ENCODE peak calls at places on chromosomes 5 and 9, in five cellular contexts. L is sigmoid colon, R is tibial nerve, X is OCI-LY7, M is psoas muscle. S is an unnamed sample. For H3K9me3, the result is how much of the 10 kb centered on the place peaks cover.

GRCh38 chr5:143037071-143037470 is 266.9 kb downstream of the ARHGAP26 start:
- DNase-seq in M (no peak), R (no peak), L (no peak), X (no peak), S (no peak)

GRCh38 chr9:90070056-90070455 is 465.2 kb downstream of the GADD45G start:
- DNase-seq in X (no peak), M (no peak), R (no peak), L (no peak), S (no peak)

GRCh38 chr9:93501406-93501805 is 48.0 kb upstream of the FAM120AOS start:
- DNase-seq in X (peak), R (no peak), L (no peak), M (no peak), S (no peak)

GRCh38 chr5:179542170-179542569 is 8.2 kb upstream of the RUFY1 start:
- DNase-seq in L (no peak), R (no peak), M (no peak), X (no peak), S (no peak)

GRCh38 chr5:113378960-113379541 is 55.7 kb downstream of the TSSK1B start:
- DNase-seq in L (no peak), R (no peak), M (peak), X (peak), S (no peak)

GRCh38 chr9:98134702-98135557 is 15.9 kb upstream of the TRIM14 start:
- DNase-seq in X (no peak), M (no peak), L (peak), R (no peak), S (no peak)

GRCh38 chr9:34377402-34377741 is 674 bp upstream of the MYORG start:
- DNase-seq in R (no peak), X (no peak), M (peak), L (no peak), S (peak)

GRCh38 chr5:41793156-41793770 is 77.0 kb downstream of the OXCT1 start:
- DNase-seq in M (no peak), L (no peak), X (no peak), R (no peak), S (no peak)

GRCh38 chr5:138461343-138462125 is 3.7 kb upstream of the EGR1 start:
- DNase-seq in L (no peak), M (no peak), X (no peak), R (no peak), S (no peak)

GRCh38 chr9:117354252-117354847 is 60.5 kb downstream of the ASTN2 start:
- DNase-seq in M (no peak), X (no peak), L (no peak), R (no peak), S (no peak)

GRCh38 chr5:18113724-18114123 is 479.5 kb downstream of the TAF11L14 start:
- DNase-seq in X (no peak), L (no peak), R (no peak), M (no peak), S (no peak)

GRCh38 chr9:130895481-130896232 is 955 bp downstream of the QRFP start:
- DNase-seq in M (no peak), L (no peak), R (no peak), X (no peak), S (no peak)

GRCh38 chr5:133314086-133314485 is 262.3 kb downstream of the HSPA4 start:
- DNase-seq in L (no peak), X (no peak), M (no peak), R (no peak), S (no peak)

GRCh38 chr5:133319905-133320520 is 268.2 kb downstream of the HSPA4 start:
- DNase-seq in L (no peak), X (peak), R (no peak), M (no peak), S (no peak)

GRCh38 chr5:133317558-133317957 is 265.7 kb downstream of the HSPA4 start:
- DNase-seq in M (no peak), R (no peak), L (no peak), X (peak), S (no peak)

GRCh38 chr5:133319244-133319643 is 267.4 kb downstream of the HSPA4 start:
- DNase-seq in X (no peak), M (no peak), R (no peak), L (no peak), S (no peak)

GRCh38 chr5:133316346-133317343 is 264.8 kb downstream of the HSPA4 start:
- DNase-seq in L (no peak), X (peak), M (no peak), R (no peak), S (no peak)
- TF ChIP-seq CTCF in L (no peak), X (peak), M (no peak), R (no peak), S (no peak)

DNA sequence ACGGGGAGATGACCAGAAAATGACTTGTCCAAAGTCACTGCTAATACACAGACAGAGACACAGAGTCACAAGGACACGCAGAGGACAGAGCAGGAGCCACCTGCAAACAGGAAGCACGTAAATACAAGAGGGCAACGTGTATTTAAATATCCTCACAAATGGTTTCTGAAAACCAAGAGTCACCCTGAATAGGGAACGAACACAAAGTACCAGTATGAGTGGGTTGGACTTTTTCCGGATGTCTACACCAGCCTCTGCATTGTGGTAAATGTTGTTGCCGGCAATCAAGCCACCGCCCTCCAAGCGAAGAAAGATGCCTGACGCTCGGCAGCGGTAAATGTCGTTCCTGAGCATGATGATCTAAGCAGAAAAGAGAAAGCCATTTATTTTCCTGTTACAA is 44.5 kb downstream of the FBXO10 start:
- DNase-seq in X (peak), R (no peak), M (no peak), L (no peak), S (no peak)
- H3K27ac ChIP-seq in X (peak), R (no peak), M (no peak), L (no peak), S (no peak)

DNA sequence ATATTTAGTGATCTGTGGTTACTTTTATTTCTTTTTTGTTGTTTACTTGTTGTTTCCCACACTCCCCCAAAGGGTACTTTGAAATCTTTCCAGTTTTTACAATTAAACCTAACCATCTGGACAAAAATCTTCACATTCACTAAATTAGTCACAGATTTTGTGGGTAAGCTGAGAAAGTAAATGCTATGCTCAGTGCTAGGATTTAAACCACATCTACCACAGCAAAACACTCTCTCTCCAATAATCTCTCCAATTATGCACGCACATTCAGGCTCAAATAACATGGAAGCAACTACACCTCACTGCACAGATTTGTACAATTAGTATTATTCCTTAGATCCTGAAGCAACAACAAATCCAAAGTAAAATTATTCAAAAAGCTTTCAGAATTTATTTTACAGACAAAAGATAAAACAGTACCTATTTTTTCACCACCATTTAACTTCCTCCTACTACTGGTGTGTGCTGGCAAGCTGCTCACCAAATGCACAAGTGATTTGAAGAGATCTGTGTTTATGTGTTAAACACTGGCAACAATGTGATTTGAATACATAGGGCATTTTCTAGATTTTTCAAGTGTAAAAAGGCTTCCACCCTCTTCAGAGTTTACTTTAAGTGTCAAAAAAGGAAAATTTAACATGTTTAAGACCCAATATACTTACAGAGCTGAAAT is 16.6 kb downstream of the ZNF608 start:
- DNase-seq in X (no peak), R (no peak), M (no peak), L (no peak), S (no peak)
- H3K9me3 ChIP-seq in X (under half), R (under half), M (under half), L (under half), S (under half)

GRCh38 chr5:140806834-140807775 is at the start of gene PCDHA4:
- DNase-seq in M (no peak), X (no peak), L (no peak), R (no peak), S (no peak)
- TF ChIP-seq CTCF in M (peak), X (peak), L (no peak), R (no peak), S (peak)

S was measured in left lung.